ENCODE peak calls at places on chromosomes 12 and 14, in seven cellular contexts. B is stimulated activated CD8-positive, alpha-beta memory T cell treated with anti-CD3 and anti-CD28 coated beads, Interleukin-7, amount 100 ng/mL, for 4 hours; A is EH; Q is astrocyte of the cerebellum; P is central memory CD8-positive, alpha-beta T cell; K is GM12865; N is non-pigmented ciliary epithelial cell. Z is an unnamed sample.

GRCh38 chr12:64625243-64626077 is 15.2 kb downstream of the RASSF3 start:
- DNase-seq in B (no peak), A (peak), Q (peak), P (no peak), K (peak), N (peak), Z (no peak)

GRCh38 chr12:61676520-61676919 is 583.7 kb upstream of the USP15 start:
- DNase-seq in B (no peak), A (no peak), Q (no peak), P (no peak), K (no peak), N (no peak), Z (no peak)

GRCh38 chr14:25055998-25056687 is 6.2 kb upstream of the STXBP6 start:
- DNase-seq in B (no peak), A (peak), Q (no peak), P (no peak), K (no peak), N (no peak), Z (no peak)

GRCh38 chr12:7916936-7917335 is 19.1 kb downstream of the SLC2A3 start:
- DNase-seq in B (no peak), A (no peak), Q (no peak), P (no peak), K (no peak), N (no peak), Z (no peak)

GRCh38 chr12:12224240-12224940 is 42.5 kb downstream of the LRP6 start:
- DNase-seq in B (no peak), A (peak), Q (no peak), P (no peak), K (peak), N (peak), Z (no peak)

GRCh38 chr12:115920395-115921183 is 356.9 kb downstream of the MED13L start:
- DNase-seq in B (no peak), A (peak), Q (no peak), P (no peak), K (no peak), N (no peak), Z (no peak)

GRCh38 chr12:55830601-55831406 is 1.4 kb upstream of the DNAJC14 start:
- DNase-seq in B (no peak), A (peak), Q (no peak), P (peak), K (peak), N (no peak), Z (no peak)

GRCh38 chr14:24135834-24136683 is at the start of gene PSME1:
- DNase-seq in B (peak), A (peak), Q (peak), P (peak), K (peak), N (no peak), Z (peak)

Z was measured in GM12864.